ENCODE peak calls at places on chromosomes 2 and 18, in five cellular contexts. E, W, K, R and V are unnamed samples.

GRCh38 chr18:7926526-7926925 is 359.4 kb downstream of the PTPRM start:
- DNase-seq in E (no peak), W (no peak), K (no peak), R (no peak), V (no peak)

GRCh38 chr2:68278169-68278568 is 25.8 kb upstream of the PPP3R1 start:
- DNase-seq in E (no peak), W (no peak), K (no peak), R (no peak), V (no peak)

GRCh38 chr18:34976899-34977786 is 64.1 kb upstream of the MAPRE2 start:
- DNase-seq in E (peak), W (peak), K (peak), R (peak), V (peak)

GRCh38 chr2:128277961-128278681 is 40.5 kb downstream of the HS6ST1 start:
- DNase-seq in E (no peak), W (no peak), K (no peak), R (no peak), V (no peak)

GRCh38 chr2:36963106-36963505 is 3.2 kb downstream of the STRN start:
- DNase-seq in E (no peak), W (no peak), K (no peak), R (no peak), V (no peak)

GRCh38 chr2:200223385-200223784 is 83.1 kb upstream of the SPATS2L start:
- DNase-seq in E (no peak), W (no peak), K (peak), R (no peak), V (no peak)

GRCh38 chr2:178829299-178829698 is 22.1 kb upstream of the TTN start:
- DNase-seq in E (no peak), W (no peak), K (peak), R (no peak), V (no peak)

GRCh38 chr2:171409436-171409971 is 24.3 kb downstream of the METTL8 start:
- DNase-seq in E (no peak), W (no peak), K (no peak), R (no peak), V (no peak)

GRCh38 chr2:30219886-30220478 is 11.4 kb upstream of the LBH start:
- DNase-seq in E (no peak), W (no peak), K (no peak), R (no peak), V (no peak)

GRCh38 chr2:113240915-113241911 is 37.5 kb downstream of the PAX8 start:
- DNase-seq in E (no peak), W (no peak), K (peak), R (no peak), V (no peak)

GRCh38 chr2:64405476-64406406 is 48.2 kb upstream of the LGALSL start:
- DNase-seq in E (no peak), W (no peak), K (peak), R (no peak), V (no peak)

GRCh38 chr2:167582619-167583018 is 664.8 kb downstream of the STK39 start:
- DNase-seq in E (no peak), W (no peak), K (peak), R (no peak), V (no peak)

GRCh38 chr2:45578056-45578843 is 32.8 kb downstream of the SRBD1 start:
- DNase-seq in E (peak), W (no peak), K (peak), R (peak), V (no peak)

GRCh38 chr2:44707945-44708645 is 233.4 kb upstream of the SIX3 start:
- DNase-seq in E (no peak), W (no peak), K (no peak), R (peak), V (no peak)

GRCh38 chr2:232336956-232337700 is 41.4 kb upstream of the ALPP start:
- DNase-seq in E (no peak), W (no peak), K (no peak), R (no peak), V (no peak)

GRCh38 chr2:107202962-107203591 is 317.1 kb upstream of the ST6GAL2 start:
- DNase-seq in E (peak), W (no peak), K (no peak), R (no peak), V (no peak)

GRCh38 chr2:26768759-26769500 is 4.8 kb downstream of the SLC35F6 start:
- DNase-seq in E (no peak), W (no peak), K (peak), R (no peak), V (peak)

GRCh38 chr2:103594823-103595222 is 833.0 kb downstream of the TMEM182 start:
- DNase-seq in E (no peak), W (no peak), K (no peak), R (no peak), V (no peak)